ENCODE peak calls at places on chromosomes 7 and 10, in ten cellular contexts. One of them, this sample, is unnamed.

GRCh38 chr10:110858297-110858934 is 13.3 kb upstream of the PDCD4 start:
- DNase-seq in kidney glomerular epithelial cell: no peak
- DNase-seq in Calu3: no peak
- DNase-seq in activated CD4-positive, alpha-beta T cell treated with anti-CD3 and anti-CD28 coated beads for 1 hour: no peak
- DNase-seq in stimulated activated CD4-positive, alpha-beta T cell treated with anti-CD3 and anti-CD28 coated beads, Interleukin-15, amount 100 ng/mL, for 24 hours: no peak
- DNase-seq in GM20000: no peak
- DNase-seq in stimulated activated CD8-positive, alpha-beta memory T cell treated with anti-CD3 and anti-CD28 coated beads, Interleukin-2, amount 100 ng/mL, for 48 hours: no peak
- DNase-seq in lower leg skin: no peak
- DNase-seq in AG08396: no peak
- DNase-seq in sigmoid colon: no peak
- DNase-seq in this sample: no peak

GRCh38 chr7:108585843-108586242 is 16.2 kb downstream of the DNAJB9 start:
- DNase-seq in AG08396: no peak
- DNase-seq in lower leg skin: no peak
- DNase-seq in kidney glomerular epithelial cell: no peak
- DNase-seq in GM20000: no peak
- DNase-seq in activated CD4-positive, alpha-beta T cell treated with anti-CD3 and anti-CD28 coated beads for 1 hour: no peak
- DNase-seq in stimulated activated CD4-positive, alpha-beta T cell treated with anti-CD3 and anti-CD28 coated beads, Interleukin-15, amount 100 ng/mL, for 24 hours: no peak
- DNase-seq in sigmoid colon: no peak
- DNase-seq in Calu3: no peak
- DNase-seq in stimulated activated CD8-positive, alpha-beta memory T cell treated with anti-CD3 and anti-CD28 coated beads, Interleukin-2, amount 100 ng/mL, for 48 hours: no peak
- DNase-seq in this sample: no peak

GRCh38 chr10:13708256-13708990 is 121.7 kb downstream of the PRPF18 start:
- DNase-seq in sigmoid colon: no peak
- DNase-seq in stimulated activated CD4-positive, alpha-beta T cell treated with anti-CD3 and anti-CD28 coated beads, Interleukin-15, amount 100 ng/mL, for 24 hours: no peak
- DNase-seq in GM20000: no peak
- DNase-seq in kidney glomerular epithelial cell: peak; percentile 20
- DNase-seq in activated CD4-positive, alpha-beta T cell treated with anti-CD3 and anti-CD28 coated beads for 1 hour: no peak
- DNase-seq in AG08396: no peak
- DNase-seq in lower leg skin: no peak
- DNase-seq in Calu3: peak; percentile 74
- DNase-seq in stimulated activated CD8-positive, alpha-beta memory T cell treated with anti-CD3 and anti-CD28 coated beads, Interleukin-2, amount 100 ng/mL, for 48 hours: no peak
- DNase-seq in this sample: peak; percentile 74

GRCh38 chr10:51640120-51640819 is 59.1 kb downstream of the CSTF2T start:
- DNase-seq in Calu3: no peak
- DNase-seq in AG08396: no peak
- DNase-seq in activated CD4-positive, alpha-beta T cell treated with anti-CD3 and anti-CD28 coated beads for 1 hour: no peak
- DNase-seq in stimulated activated CD4-positive, alpha-beta T cell treated with anti-CD3 and anti-CD28 coated beads, Interleukin-15, amount 100 ng/mL, for 24 hours: no peak
- DNase-seq in kidney glomerular epithelial cell: no peak
- DNase-seq in stimulated activated CD8-positive, alpha-beta memory T cell treated with anti-CD3 and anti-CD28 coated beads, Interleukin-2, amount 100 ng/mL, for 48 hours: no peak
- DNase-seq in lower leg skin: no peak
- DNase-seq in sigmoid colon: no peak
- DNase-seq in GM20000: no peak
- DNase-seq in this sample: no peak

GRCh38 chr7:25481891-25482290 is 253.6 kb upstream of the NPVF start:
- DNase-seq in kidney glomerular epithelial cell: no peak
- DNase-seq in sigmoid colon: no peak
- DNase-seq in stimulated activated CD4-positive, alpha-beta T cell treated with anti-CD3 and anti-CD28 coated beads, Interleukin-15, amount 100 ng/mL, for 24 hours: no peak
- DNase-seq in GM20000: no peak
- DNase-seq in activated CD4-positive, alpha-beta T cell treated with anti-CD3 and anti-CD28 coated beads for 1 hour: no peak
- DNase-seq in lower leg skin: no peak
- DNase-seq in stimulated activated CD8-positive, alpha-beta memory T cell treated with anti-CD3 and anti-CD28 coated beads, Interleukin-2, amount 100 ng/mL, for 48 hours: no peak
- DNase-seq in Calu3: no peak
- DNase-seq in AG08396: no peak
- DNase-seq in this sample: no peak

GRCh38 chr7:132777419-132777818 is 201.1 kb upstream of the PLXNA4 start:
- DNase-seq in AG08396: no peak
- DNase-seq in activated CD4-positive, alpha-beta T cell treated with anti-CD3 and anti-CD28 coated beads for 1 hour: no peak
- DNase-seq in sigmoid colon: no peak
- DNase-seq in Calu3: no peak
- DNase-seq in kidney glomerular epithelial cell: no peak
- DNase-seq in GM20000: no peak
- DNase-seq in lower leg skin: no peak
- DNase-seq in stimulated activated CD8-positive, alpha-beta memory T cell treated with anti-CD3 and anti-CD28 coated beads, Interleukin-2, amount 100 ng/mL, for 48 hours: no peak
- DNase-seq in stimulated activated CD4-positive, alpha-beta T cell treated with anti-CD3 and anti-CD28 coated beads, Interleukin-15, amount 100 ng/mL, for 24 hours: no peak
- DNase-seq in this sample: no peak

GRCh38 chr7:111086532-111086931 is 4.4 kb upstream of the LRRN3 start:
- DNase-seq in stimulated activated CD4-positive, alpha-beta T cell treated with anti-CD3 and anti-CD28 coated beads, Interleukin-15, amount 100 ng/mL, for 24 hours: peak; percentile 30
- DNase-seq in activated CD4-positive, alpha-beta T cell treated with anti-CD3 and anti-CD28 coated beads for 1 hour: no peak
- DNase-seq in stimulated activated CD8-positive, alpha-beta memory T cell treated with anti-CD3 and anti-CD28 coated beads, Interleukin-2, amount 100 ng/mL, for 48 hours: no peak
- DNase-seq in Calu3: no peak
- DNase-seq in AG08396: no peak
- DNase-seq in GM20000: no peak
- DNase-seq in lower leg skin: no peak
- DNase-seq in kidney glomerular epithelial cell: no peak
- DNase-seq in sigmoid colon: no peak
- DNase-seq in this sample: no peak

GRCh38 chr10:97234403-97234802 is 48.6 kb upstream of the SLIT1 start:
- DNase-seq in AG08396: peak; percentile 33
- DNase-seq in sigmoid colon: no peak
- DNase-seq in lower leg skin: no peak
- DNase-seq in stimulated activated CD4-positive, alpha-beta T cell treated with anti-CD3 and anti-CD28 coated beads, Interleukin-15, amount 100 ng/mL, for 24 hours: no peak
- DNase-seq in activated CD4-positive, alpha-beta T cell treated with anti-CD3 and anti-CD28 coated beads for 1 hour: no peak
- DNase-seq in Calu3: peak; percentile 3
- DNase-seq in stimulated activated CD8-positive, alpha-beta memory T cell treated with anti-CD3 and anti-CD28 coated beads, Interleukin-2, amount 100 ng/mL, for 48 hours: no peak
- DNase-seq in GM20000: no peak
- DNase-seq in kidney glomerular epithelial cell: peak; percentile 6
- DNase-seq in this sample: no peak

GRCh38 chr10:71212249-71213126 is at the start of gene UNC5B:
- DNase-seq in sigmoid colon: peak; percentile 94
- DNase-seq in activated CD4-positive, alpha-beta T cell treated with anti-CD3 and anti-CD28 coated beads for 1 hour: peak; percentile 24
- DNase-seq in AG08396: peak; percentile 92
- DNase-seq in Calu3: peak; percentile 93
- DNase-seq in lower leg skin: peak; percentile 82
- DNase-seq in stimulated activated CD8-positive, alpha-beta memory T cell treated with anti-CD3 and anti-CD28 coated beads, Interleukin-2, amount 100 ng/mL, for 48 hours: peak; percentile 49
- DNase-seq in GM20000: peak; percentile 61
- DNase-seq in kidney glomerular epithelial cell: peak; percentile 65
- DNase-seq in stimulated activated CD4-positive, alpha-beta T cell treated with anti-CD3 and anti-CD28 coated beads, Interleukin-15, amount 100 ng/mL, for 24 hours: peak; percentile 80
- DNase-seq in this sample: peak; percentile 93

GRCh38 chr7:51077951-51078350 is 238.7 kb downstream of the COBL start:
- DNase-seq in lower leg skin: no peak
- DNase-seq in AG08396: no peak
- DNase-seq in stimulated activated CD4-positive, alpha-beta T cell treated with anti-CD3 and anti-CD28 coated beads, Interleukin-15, amount 100 ng/mL, for 24 hours: no peak
- DNase-seq in kidney glomerular epithelial cell: no peak
- DNase-seq in activated CD4-positive, alpha-beta T cell treated with anti-CD3 and anti-CD28 coated beads for 1 hour: no peak
- DNase-seq in Calu3: no peak
- DNase-seq in GM20000: no peak
- DNase-seq in sigmoid colon: no peak
- DNase-seq in stimulated activated CD8-positive, alpha-beta memory T cell treated with anti-CD3 and anti-CD28 coated beads, Interleukin-2, amount 100 ng/mL, for 48 hours: no peak
- DNase-seq in this sample: no peak

GRCh38 chr7:102872460-102872859 is 40.3 kb upstream of the LRRC17 start:
- DNase-seq in activated CD4-positive, alpha-beta T cell treated with anti-CD3 and anti-CD28 coated beads for 1 hour: no peak
- DNase-seq in sigmoid colon: no peak
- DNase-seq in Calu3: peak; percentile 23
- DNase-seq in stimulated activated CD8-positive, alpha-beta memory T cell treated with anti-CD3 and anti-CD28 coated beads, Interleukin-2, amount 100 ng/mL, for 48 hours: no peak
- DNase-seq in kidney glomerular epithelial cell: peak; percentile 97
- DNase-seq in lower leg skin: no peak
- DNase-seq in stimulated activated CD4-positive, alpha-beta T cell treated with anti-CD3 and anti-CD28 coated beads, Interleukin-15, amount 100 ng/mL, for 24 hours: no peak
- DNase-seq in GM20000: no peak
- DNase-seq in AG08396: peak; percentile 53
- DNase-seq in this sample: no peak